ENCODE peak calls at places on chromosomes 6 and 20, in four cellular contexts. U, J, F and M are unnamed samples.

GRCh38 chr6:10418862-10419748 is 4.2 kb upstream of the TFAP2A start:
- DNase-seq in U (no peak), J (no peak), F (no peak), M (no peak)

GRCh38 chr6:71124340-71124739 is 164.3 kb upstream of the OGFRL1 start:
- DNase-seq in J (no peak), U (no peak), F (no peak), M (no peak)

GRCh38 chr20:3981132-3981452 is 34.3 kb downstream of the RNF24 start:
- DNase-seq in U (no peak), J (no peak), F (no peak), M (no peak)

GRCh38 chr6:155399062-155399746 is 56.4 kb downstream of the NOX3 start:
- DNase-seq in F (no peak), J (no peak), U (no peak), M (no peak)

GRCh38 chr6:43455034-43455747 is at the start of gene DLK2:
- DNase-seq in J (no peak), F (no peak), U (no peak), M (peak)

GRCh38 chr20:11380283-11380682 is 537.4 kb upstream of the BTBD3 start:
- DNase-seq in F (no peak), J (no peak), U (no peak), M (no peak)

GRCh38 chr20:21623781-21624094 is 81.7 kb upstream of the PAX1 start:
- DNase-seq in F (no peak), U (no peak), J (no peak), M (no peak)

GRCh38 chr20:25985597-25985996 is 288.9 kb upstream of the ZNF337 start:
- DNase-seq in F (no peak), J (no peak), U (no peak), M (no peak)

GRCh38 chr20:53824779-53825178 is 231.1 kb upstream of the ZNF217 start:
- DNase-seq in U (no peak), F (no peak), J (no peak), M (no peak)

GRCh38 chr6:54194067-54194466 is 82.8 kb downstream of the MLIP start:
- DNase-seq in F (no peak), J (no peak), U (peak), M (no peak)

GRCh38 chr6:77133031-77133430 is 330.3 kb downstream of the HTR1B start:
- DNase-seq in J (no peak), U (no peak), F (no peak), M (no peak)

GRCh38 chr20:57559286-57559627 is 1.7 kb upstream of the PCK1 start:
- DNase-seq in U (no peak), F (no peak), J (no peak), M (no peak)

GRCh38 chr6:41443616-41444525 is 102.3 kb upstream of the FOXP4 start:
- DNase-seq in F (no peak), U (no peak), J (no peak), M (no peak)

GRCh38 chr6:45378324-45378926 is 691 bp upstream of the SUPT3H start:
- DNase-seq in J (no peak), U (no peak), F (no peak), M (no peak)

GRCh38 chr6:167208819-167209576 is 51.2 kb upstream of the GPR31 start:
- DNase-seq in U (no peak), J (no peak), F (no peak), M (no peak)

GRCh38 chr20:21901470-21902275 is 196.2 kb downstream of the PAX1 start:
- DNase-seq in U (no peak), F (no peak), J (peak), M (no peak)

GRCh38 chr20:4901031-4901818 is 100.1 kb downstream of the SLC23A2 start:
- DNase-seq in U (no peak), J (no peak), F (no peak), M (no peak)

GRCh38 chr6:80607814-80608391 is 501.4 kb downstream of the BCKDHB start:
- DNase-seq in J (no peak), F (no peak), U (no peak), M (no peak)

GRCh38 chr6:142892254-142893021 is 52.5 kb downstream of the HIVEP2 start:
- DNase-seq in U (no peak), J (no peak), F (no peak), M (no peak)

GRCh38 chr6:138815797-138816528 is 20.1 kb downstream of the ECT2L start:
- DNase-seq in J (no peak), F (peak), U (peak), M (peak)

GRCh38 chr20:36004045-36004444 is 35.7 kb downstream of the CNBD2 start:
- DNase-seq in J (no peak), U (no peak), F (no peak), M (no peak)

GRCh38 chr20:62840244-62841197 is 21.1 kb downstream of the TCFL5 start:
- DNase-seq in U (no peak), J (peak), F (no peak), M (no peak)

GRCh38 chr6:73969982-73970960 is 274.3 kb downstream of the CD109 start:
- DNase-seq in F (peak), J (no peak), U (peak), M (no peak)

GRCh38 chr6:25331085-25331685 is 52.0 kb downstream of the CARMIL1 start:
- DNase-seq in J (no peak), F (no peak), U (no peak), M (no peak)

GRCh38 chr6:116015983-116016382 is 44.7 kb downstream of the FRK start:
- DNase-seq in U (no peak), J (peak), F (no peak), M (no peak)

GRCh38 chr6:90222724-90223198 is 73.9 kb downstream of the BACH2 start:
- DNase-seq in F (no peak), J (no peak), U (peak), M (no peak)

GRCh38 chr20:723756-724155 is 44.5 kb downstream of the SLC52A3 start:
- DNase-seq in J (no peak), U (no peak), F (no peak), M (no peak)

GRCh38 chr6:137370871-137371633 is 123.1 kb downstream of the OLIG3 start:
- DNase-seq in F (no peak), J (no peak), U (peak), M (no peak)

GRCh38 chr6:315921-316752 is 23.9 kb downstream of the DUSP22 start:
- DNase-seq in J (no peak), F (no peak), U (no peak), M (no peak)

GRCh38 chr20:63612276-63612931 is 14.5 kb downstream of the GMEB2 start:
- DNase-seq in U (no peak), F (no peak), J (no peak), M (no peak)

GRCh38 chr6:9103876-9104521 is 668.7 kb upstream of the SLC35B3 start:
- DNase-seq in F (no peak), J (no peak), U (no peak), M (no peak)